ENCODE peak calls at places on chromosomes 3 and 15, in four cellular contexts. W is mucosa of gallbladder, C is left colon, L is iPS DF 19.7. E is an unnamed sample.

GRCh38 chr3:69309810-69310209 is 76.1 kb downstream of the FRMD4B start:
- DNase-seq in W (peak; percentile 17), C (no peak), L (no peak), E (no peak)

GRCh38 chr3:23365066-23365465 is 161.9 kb downstream of the UBE2E2 start:
- DNase-seq in W (no peak), C (no peak), L (no peak), E (no peak)

GRCh38 chr3:149332227-149332765 is 1.1 kb downstream of the TM4SF18 start:
- DNase-seq in W (no peak), C (no peak), L (no peak), E (no peak)

GRCh38 chr15:29827421-29827820 is 5.2 kb upstream of the TJP1 start:
- DNase-seq in W (no peak), C (no peak), L (no peak), E (no peak)

GRCh38 chr3:172678068-172678467 is 32.8 kb downstream of the NCEH1 start:
- DNase-seq in W (no peak), C (no peak), L (no peak), E (no peak)

GRCh38 chr3:106825962-106826605 is 551.2 kb upstream of the CCDC54 start:
- DNase-seq in W (peak; percentile 13), C (no peak), L (no peak), E (no peak)

GRCh38 chr3:48644898-48645760 is 9.9 kb upstream of the SLC26A6 start:
- DNase-seq in W (no peak), C (no peak), L (no peak), E (no peak)

GRCh38 chr15:80568298-80568697 is 126.8 kb upstream of the ABHD17C start:
- DNase-seq in W (no peak), C (no peak), L (no peak), E (no peak)

GRCh38 chr3:114809668-114810413 is 337.2 kb downstream of the ZBTB20 start:
- DNase-seq in W (no peak), C (no peak), L (no peak), E (no peak)

GRCh38 chr15:66897381-66897780 is 168.0 kb upstream of the SMAD3 start:
- DNase-seq in W (no peak), C (no peak), L (no peak), E (no peak)

GRCh38 chr3:194691481-194692281 is 6.0 kb downstream of the FAM43A start:
- DNase-seq in W (no peak), C (no peak), L (no peak), E (no peak)

GRCh38 chr3:93969443-93969842 is 4.3 kb downstream of the PROS1 start:
- DNase-seq in W (no peak), C (no peak), L (no peak), E (no peak)

GRCh38 chr15:38860253-38860652 is 295.6 kb upstream of the RASGRP1 start:
- DNase-seq in W (no peak), C (no peak), L (no peak), E (no peak)

GRCh38 chr3:25021816-25022215 is 406.2 kb upstream of the RARB start:
- DNase-seq in W (no peak), C (no peak), L (no peak), E (no peak)

GRCh38 chr3:177817746-177818145 is 620.5 kb upstream of the TBL1XR1 start:
- DNase-seq in W (no peak), C (no peak), L (no peak), E (no peak)

GRCh38 chr3:111156506-111156905 is 84.9 kb downstream of the NECTIN3 start:
- DNase-seq in W (no peak), C (no peak), L (no peak), E (no peak)

GRCh38 chr3:171788546-171789351 is 21.5 kb downstream of the PLD1 start:
- DNase-seq in W (no peak), C (no peak), L (no peak), E (no peak)

GRCh38 chr15:99341786-99342185 is 90.5 kb downstream of the LRRC28 start:
- DNase-seq in W (no peak), C (no peak), L (no peak), E (no peak)

GRCh38 chr3:7709383-7710082 is 792.1 kb upstream of the LMCD1 start:
- DNase-seq in W (no peak), C (no peak), L (no peak), E (no peak)

GRCh38 chr15:92810418-92811138 is 89.5 kb upstream of the CHD2 start:
- DNase-seq in W (peak; percentile 45), C (peak; percentile 73), L (no peak), E (no peak)

GRCh38 chr15:39495871-39496459 is 84.9 kb upstream of the THBS1 start:
- DNase-seq in W (no peak), C (no peak), L (no peak), E (no peak)

GRCh38 chr3:30370681-30371271 is 235.6 kb upstream of the TGFBR2 start:
- DNase-seq in W (no peak), C (no peak), L (no peak), E (no peak)

E was measured in NT2/D1.